ENCODE peak calls at places on chromosomes 13 and 19, in eight cellular contexts. One of them, this sample, is unnamed.

GRCh38 chr13:102680842-102681725 is 13.8 kb downstream of the METTL21C start:
- DNase-seq in activated CD4-positive, CD25-positive, alpha-beta regulatory T cell: no peak
- DNase-seq in activated CD4-positive, alpha-beta T cell treated with anti-CD3 and anti-CD28 coated beads for 1 hour: no peak
- DNase-seq in psoas muscle: no peak
- DNase-seq in iris pigment epithelial cell: peak; percentile 46
- DNase-seq in IMR-90: peak; percentile 30
- DNase-seq in neural crest cell: no peak
- DNase-seq in uterus: no peak
- DNase-seq in this sample: no peak

GRCh38 chr13:97364827-97365226 is 69.1 kb upstream of the RAP2A start:
- DNase-seq in IMR-90: no peak
- DNase-seq in psoas muscle: no peak
- DNase-seq in uterus: no peak
- DNase-seq in iris pigment epithelial cell: no peak
- DNase-seq in activated CD4-positive, alpha-beta T cell treated with anti-CD3 and anti-CD28 coated beads for 1 hour: no peak
- DNase-seq in neural crest cell: no peak
- DNase-seq in activated CD4-positive, CD25-positive, alpha-beta regulatory T cell: no peak
- DNase-seq in this sample: no peak

GRCh38 chr19:51689751-51690358 is 3.3 kb upstream of the SPACA6 start:
- DNase-seq in activated CD4-positive, alpha-beta T cell treated with anti-CD3 and anti-CD28 coated beads for 1 hour: no peak
- DNase-seq in iris pigment epithelial cell: peak; percentile 56
- DNase-seq in activated CD4-positive, CD25-positive, alpha-beta regulatory T cell: no peak
- DNase-seq in uterus: peak; percentile 65
- DNase-seq in neural crest cell: peak; percentile 74
- DNase-seq in psoas muscle: peak; percentile 66
- DNase-seq in IMR-90: no peak
- DNase-seq in this sample: no peak

GRCh38 chr19:55642153-55643002 is 1.1 kb upstream of the ZNF581 start:
- DNase-seq in activated CD4-positive, alpha-beta T cell treated with anti-CD3 and anti-CD28 coated beads for 1 hour: no peak
- DNase-seq in activated CD4-positive, CD25-positive, alpha-beta regulatory T cell: no peak
- DNase-seq in uterus: no peak
- DNase-seq in IMR-90: no peak
- DNase-seq in neural crest cell: no peak
- DNase-seq in psoas muscle: no peak
- DNase-seq in iris pigment epithelial cell: peak; percentile 51
- DNase-seq in this sample: no peak

GRCh38 chr19:41869374-41869955 is 7.6 kb upstream of the CD79A start:
- DNase-seq in activated CD4-positive, CD25-positive, alpha-beta regulatory T cell: no peak
- DNase-seq in psoas muscle: peak; percentile 33
- DNase-seq in uterus: no peak
- DNase-seq in activated CD4-positive, alpha-beta T cell treated with anti-CD3 and anti-CD28 coated beads for 1 hour: no peak
- DNase-seq in neural crest cell: no peak
- DNase-seq in IMR-90: no peak
- DNase-seq in iris pigment epithelial cell: no peak
- DNase-seq in this sample: no peak

GRCh38 chr13:76293346-76293745 is 592.9 kb downstream of the KCTD12 start:
- DNase-seq in iris pigment epithelial cell: peak; percentile 89
- DNase-seq in neural crest cell: no peak
- DNase-seq in activated CD4-positive, alpha-beta T cell treated with anti-CD3 and anti-CD28 coated beads for 1 hour: no peak
- DNase-seq in uterus: no peak
- DNase-seq in IMR-90: peak; percentile 75
- DNase-seq in activated CD4-positive, CD25-positive, alpha-beta regulatory T cell: no peak
- DNase-seq in psoas muscle: no peak
- DNase-seq in this sample: no peak

GRCh38 chr13:43232144-43232840 is 208.9 kb downstream of the DNAJC15 start:
- DNase-seq in activated CD4-positive, alpha-beta T cell treated with anti-CD3 and anti-CD28 coated beads for 1 hour: no peak
- DNase-seq in iris pigment epithelial cell: no peak
- DNase-seq in activated CD4-positive, CD25-positive, alpha-beta regulatory T cell: no peak
- DNase-seq in IMR-90: no peak
- DNase-seq in uterus: no peak
- DNase-seq in psoas muscle: no peak
- DNase-seq in neural crest cell: no peak
- DNase-seq in this sample: no peak

GRCh38 chr19:45450042-45450380 is 17.8 kb upstream of the FOSB start:
- DNase-seq in iris pigment epithelial cell: no peak
- DNase-seq in activated CD4-positive, alpha-beta T cell treated with anti-CD3 and anti-CD28 coated beads for 1 hour: no peak
- DNase-seq in IMR-90: no peak
- DNase-seq in psoas muscle: no peak
- DNase-seq in neural crest cell: no peak
- DNase-seq in activated CD4-positive, CD25-positive, alpha-beta regulatory T cell: no peak
- DNase-seq in uterus: no peak
- DNase-seq in this sample: no peak

GRCh38 chr13:100722517-100722916 is 47.9 kb upstream of the TMTC4 start:
- DNase-seq in neural crest cell: no peak
- DNase-seq in psoas muscle: no peak
- DNase-seq in activated CD4-positive, alpha-beta T cell treated with anti-CD3 and anti-CD28 coated beads for 1 hour: no peak
- DNase-seq in IMR-90: no peak
- DNase-seq in activated CD4-positive, CD25-positive, alpha-beta regulatory T cell: no peak
- DNase-seq in iris pigment epithelial cell: no peak
- DNase-seq in uterus: no peak
- DNase-seq in this sample: no peak

GRCh38 chr13:113812140-113813036 is 51.5 kb downstream of the GAS6 start:
- DNase-seq in psoas muscle: no peak
- DNase-seq in activated CD4-positive, CD25-positive, alpha-beta regulatory T cell: no peak
- DNase-seq in uterus: no peak
- DNase-seq in neural crest cell: no peak
- DNase-seq in IMR-90: no peak
- DNase-seq in activated CD4-positive, alpha-beta T cell treated with anti-CD3 and anti-CD28 coated beads for 1 hour: no peak
- DNase-seq in iris pigment epithelial cell: no peak
- DNase-seq in this sample: no peak

GRCh38 chr19:6092329-6093286 is 17.7 kb downstream of the RFX2 start:
- DNase-seq in activated CD4-positive, alpha-beta T cell treated with anti-CD3 and anti-CD28 coated beads for 1 hour: no peak
- DNase-seq in IMR-90: peak; percentile 88
- DNase-seq in psoas muscle: peak; percentile 87
- DNase-seq in neural crest cell: peak; percentile 57
- DNase-seq in activated CD4-positive, CD25-positive, alpha-beta regulatory T cell: no peak
- DNase-seq in iris pigment epithelial cell: peak; percentile 78
- DNase-seq in uterus: peak; percentile 74
- DNase-seq in this sample: peak; percentile 90

GRCh38 chr19:7266832-7267231 is 27.4 kb downstream of the INSR start:
- DNase-seq in neural crest cell: no peak
- DNase-seq in psoas muscle: peak; percentile 6
- DNase-seq in activated CD4-positive, alpha-beta T cell treated with anti-CD3 and anti-CD28 coated beads for 1 hour: no peak
- DNase-seq in activated CD4-positive, CD25-positive, alpha-beta regulatory T cell: no peak
- DNase-seq in uterus: no peak
- DNase-seq in iris pigment epithelial cell: no peak
- DNase-seq in IMR-90: no peak
- DNase-seq in this sample: no peak

GRCh38 chr19:1065606-1066109 is 1.3 kb upstream of the ARHGAP45 start:
- DNase-seq in neural crest cell: no peak
- DNase-seq in IMR-90: no peak
- DNase-seq in activated CD4-positive, CD25-positive, alpha-beta regulatory T cell: no peak
- DNase-seq in uterus: no peak
- DNase-seq in psoas muscle: no peak
- DNase-seq in activated CD4-positive, alpha-beta T cell treated with anti-CD3 and anti-CD28 coated beads for 1 hour: no peak
- DNase-seq in iris pigment epithelial cell: no peak
- DNase-seq in this sample: no peak

GRCh38 chr19:31223805-31224534 is 125.3 kb downstream of the TSHZ3 start:
- DNase-seq in psoas muscle: no peak
- DNase-seq in activated CD4-positive, CD25-positive, alpha-beta regulatory T cell: no peak
- DNase-seq in uterus: no peak
- DNase-seq in activated CD4-positive, alpha-beta T cell treated with anti-CD3 and anti-CD28 coated beads for 1 hour: no peak
- DNase-seq in neural crest cell: no peak
- DNase-seq in iris pigment epithelial cell: peak; percentile 93
- DNase-seq in IMR-90: peak; percentile 98
- DNase-seq in this sample: no peak

GRCh38 chr13:103046676-103047075 is 19.5 kb downstream of the SLC10A2 start:
- DNase-seq in neural crest cell: no peak
- DNase-seq in iris pigment epithelial cell: no peak
- DNase-seq in IMR-90: no peak
- DNase-seq in activated CD4-positive, alpha-beta T cell treated with anti-CD3 and anti-CD28 coated beads for 1 hour: no peak
- DNase-seq in uterus: no peak
- DNase-seq in psoas muscle: no peak
- DNase-seq in activated CD4-positive, CD25-positive, alpha-beta regulatory T cell: no peak
- DNase-seq in this sample: no peak

GRCh38 chr19:495440-496332 is 600 bp upstream of the MADCAM1 start:
- DNase-seq in psoas muscle: peak; percentile 54
- DNase-seq in activated CD4-positive, CD25-positive, alpha-beta regulatory T cell: no peak
- DNase-seq in uterus: no peak
- DNase-seq in iris pigment epithelial cell: no peak
- DNase-seq in activated CD4-positive, alpha-beta T cell treated with anti-CD3 and anti-CD28 coated beads for 1 hour: peak; percentile 22
- DNase-seq in IMR-90: peak; percentile 39
- DNase-seq in neural crest cell: peak; percentile 67
- DNase-seq in this sample: no peak

GRCh38 chr19:44050740-44051653 is 839 bp upstream of the ZNF223 start:
- DNase-seq in psoas muscle: no peak
- DNase-seq in activated CD4-positive, CD25-positive, alpha-beta regulatory T cell: no peak
- DNase-seq in iris pigment epithelial cell: peak; percentile 1
- DNase-seq in IMR-90: no peak
- DNase-seq in activated CD4-positive, alpha-beta T cell treated with anti-CD3 and anti-CD28 coated beads for 1 hour: no peak
- DNase-seq in neural crest cell: no peak
- DNase-seq in uterus: no peak
- DNase-seq in this sample: no peak

GRCh38 chr13:22127277-22128143 is 456.6 kb downstream of the FGF9 start:
- DNase-seq in psoas muscle: no peak
- DNase-seq in iris pigment epithelial cell: no peak
- DNase-seq in IMR-90: peak; percentile 24
- DNase-seq in activated CD4-positive, alpha-beta T cell treated with anti-CD3 and anti-CD28 coated beads for 1 hour: no peak
- DNase-seq in uterus: no peak
- DNase-seq in activated CD4-positive, CD25-positive, alpha-beta regulatory T cell: no peak
- DNase-seq in neural crest cell: no peak
- DNase-seq in this sample: no peak

GRCh38 chr13:50129065-50129922 is 114.0 kb downstream of the KCNRG start:
- DNase-seq in iris pigment epithelial cell: no peak
- DNase-seq in psoas muscle: peak; percentile 75
- DNase-seq in IMR-90: no peak
- DNase-seq in activated CD4-positive, alpha-beta T cell treated with anti-CD3 and anti-CD28 coated beads for 1 hour: no peak
- DNase-seq in neural crest cell: no peak
- DNase-seq in activated CD4-positive, CD25-positive, alpha-beta regulatory T cell: no peak
- DNase-seq in uterus: peak; percentile 49
- DNase-seq in this sample: peak; percentile 47

GRCh38 chr13:52356327-52356726 is 49.6 kb downstream of the THSD1 start:
- DNase-seq in uterus: no peak
- DNase-seq in activated CD4-positive, CD25-positive, alpha-beta regulatory T cell: no peak
- DNase-seq in neural crest cell: no peak
- DNase-seq in activated CD4-positive, alpha-beta T cell treated with anti-CD3 and anti-CD28 coated beads for 1 hour: no peak
- DNase-seq in iris pigment epithelial cell: peak; percentile 32
- DNase-seq in IMR-90: peak; percentile 57
- DNase-seq in psoas muscle: no peak
- DNase-seq in this sample: no peak

GRCh38 chr13:97892717-97893116 is 60.8 kb upstream of the IPO5 start:
- DNase-seq in IMR-90: peak; percentile 85
- DNase-seq in psoas muscle: no peak
- DNase-seq in neural crest cell: no peak
- DNase-seq in iris pigment epithelial cell: peak; percentile 67
- DNase-seq in activated CD4-positive, alpha-beta T cell treated with anti-CD3 and anti-CD28 coated beads for 1 hour: no peak
- DNase-seq in uterus: no peak
- DNase-seq in activated CD4-positive, CD25-positive, alpha-beta regulatory T cell: no peak
- DNase-seq in this sample: no peak

GRCh38 chr19:35731353-35731752 is 10.9 kb downstream of the IGFLR1 start:
- DNase-seq in activated CD4-positive, alpha-beta T cell treated with anti-CD3 and anti-CD28 coated beads for 1 hour: no peak
- DNase-seq in iris pigment epithelial cell: no peak
- DNase-seq in IMR-90: no peak
- DNase-seq in uterus: no peak
- DNase-seq in neural crest cell: no peak
- DNase-seq in activated CD4-positive, CD25-positive, alpha-beta regulatory T cell: no peak
- DNase-seq in psoas muscle: peak; percentile 30
- DNase-seq in this sample: no peak

GRCh38 chr19:17686592-17687042 is 1.5 kb downstream of the UNC13A start:
- DNase-seq in uterus: no peak
- DNase-seq in psoas muscle: peak; percentile 57
- DNase-seq in iris pigment epithelial cell: peak; percentile 10
- DNase-seq in activated CD4-positive, CD25-positive, alpha-beta regulatory T cell: no peak
- DNase-seq in activated CD4-positive, alpha-beta T cell treated with anti-CD3 and anti-CD28 coated beads for 1 hour: no peak
- DNase-seq in neural crest cell: peak; percentile 43
- DNase-seq in IMR-90: no peak
- DNase-seq in this sample: no peak

GRCh38 chr13:111318396-111318795 is 2.0 kb upstream of the TEX29 start:
- DNase-seq in uterus: no peak
- DNase-seq in psoas muscle: no peak
- DNase-seq in activated CD4-positive, alpha-beta T cell treated with anti-CD3 and anti-CD28 coated beads for 1 hour: no peak
- DNase-seq in neural crest cell: no peak
- DNase-seq in activated CD4-positive, CD25-positive, alpha-beta regulatory T cell: no peak
- DNase-seq in IMR-90: peak; percentile 9
- DNase-seq in iris pigment epithelial cell: no peak
- DNase-seq in this sample: peak; percentile 47

GRCh38 chr19:37719111-37719926 is at the start of gene ZNF607:
- DNase-seq in neural crest cell: peak; percentile 91
- DNase-seq in iris pigment epithelial cell: peak; percentile 87
- DNase-seq in activated CD4-positive, alpha-beta T cell treated with anti-CD3 and anti-CD28 coated beads for 1 hour: peak; percentile 71
- DNase-seq in psoas muscle: peak; percentile 92
- DNase-seq in activated CD4-positive, CD25-positive, alpha-beta regulatory T cell: peak; percentile 64
- DNase-seq in IMR-90: peak; percentile 84
- DNase-seq in uterus: peak; percentile 87
- DNase-seq in this sample: peak; percentile 81

GRCh38 chr13:113028336-113029060 is 59.5 kb downstream of the MCF2L start:
- DNase-seq in activated CD4-positive, CD25-positive, alpha-beta regulatory T cell: no peak
- DNase-seq in uterus: no peak
- DNase-seq in neural crest cell: no peak
- DNase-seq in activated CD4-positive, alpha-beta T cell treated with anti-CD3 and anti-CD28 coated beads for 1 hour: no peak
- DNase-seq in iris pigment epithelial cell: no peak
- DNase-seq in IMR-90: no peak
- DNase-seq in psoas muscle: no peak
- DNase-seq in this sample: no peak

GRCh38 chr13:20901668-20902437 is 693 bp downstream of the XPO4 start:
- DNase-seq in uterus: no peak
- DNase-seq in activated CD4-positive, CD25-positive, alpha-beta regulatory T cell: no peak
- DNase-seq in neural crest cell: peak; percentile 11
- DNase-seq in psoas muscle: peak; percentile 63
- DNase-seq in IMR-90: peak; percentile 13
- DNase-seq in activated CD4-positive, alpha-beta T cell treated with anti-CD3 and anti-CD28 coated beads for 1 hour: no peak
- DNase-seq in iris pigment epithelial cell: peak; percentile 60
- DNase-seq in this sample: no peak

GRCh38 chr13:25085125-25085742 is 10.7 kb upstream of the PABPC3 start:
- DNase-seq in activated CD4-positive, CD25-positive, alpha-beta regulatory T cell: no peak
- DNase-seq in activated CD4-positive, alpha-beta T cell treated with anti-CD3 and anti-CD28 coated beads for 1 hour: no peak
- DNase-seq in IMR-90: peak; percentile 26
- DNase-seq in neural crest cell: peak; percentile 38
- DNase-seq in psoas muscle: no peak
- DNase-seq in iris pigment epithelial cell: peak; percentile 54
- DNase-seq in uterus: no peak
- DNase-seq in this sample: no peak

GRCh38 chr13:28659611-28659970 is 661 bp downstream of the POMP start:
- DNase-seq in iris pigment epithelial cell: peak; percentile 84
- DNase-seq in uterus: no peak
- DNase-seq in psoas muscle: no peak
- DNase-seq in activated CD4-positive, alpha-beta T cell treated with anti-CD3 and anti-CD28 coated beads for 1 hour: no peak
- DNase-seq in activated CD4-positive, CD25-positive, alpha-beta regulatory T cell: no peak
- DNase-seq in IMR-90: peak; percentile 75
- DNase-seq in neural crest cell: no peak
- DNase-seq in this sample: no peak

GRCh38 chr19:4877753-4878490 is 10.5 kb upstream of the PLIN3 start:
- DNase-seq in neural crest cell: no peak
- DNase-seq in uterus: no peak
- DNase-seq in activated CD4-positive, alpha-beta T cell treated with anti-CD3 and anti-CD28 coated beads for 1 hour: no peak
- DNase-seq in psoas muscle: peak; percentile 94
- DNase-seq in activated CD4-positive, CD25-positive, alpha-beta regulatory T cell: no peak
- DNase-seq in iris pigment epithelial cell: no peak
- DNase-seq in IMR-90: no peak
- DNase-seq in this sample: peak; percentile 42

GRCh38 chr19:44924243-44924725 is 9.9 kb downstream of the APOC1 start:
- DNase-seq in neural crest cell: no peak
- DNase-seq in IMR-90: no peak
- DNase-seq in uterus: no peak
- DNase-seq in activated CD4-positive, CD25-positive, alpha-beta regulatory T cell: no peak
- DNase-seq in activated CD4-positive, alpha-beta T cell treated with anti-CD3 and anti-CD28 coated beads for 1 hour: no peak
- DNase-seq in iris pigment epithelial cell: no peak
- DNase-seq in psoas muscle: no peak
- DNase-seq in this sample: no peak

GRCh38 chr19:12952488-12953455 is 4.3 kb downstream of the GADD45GIP1 start:
- DNase-seq in iris pigment epithelial cell: peak; percentile 79
- DNase-seq in neural crest cell: no peak
- DNase-seq in IMR-90: peak; percentile 88
- DNase-seq in psoas muscle: no peak
- DNase-seq in uterus: no peak
- DNase-seq in activated CD4-positive, CD25-positive, alpha-beta regulatory T cell: no peak
- DNase-seq in activated CD4-positive, alpha-beta T cell treated with anti-CD3 and anti-CD28 coated beads for 1 hour: no peak
- DNase-seq in this sample: no peak

GRCh38 chr13:29901714-29902631 is 51.6 kb upstream of the UBL3 start:
- DNase-seq in psoas muscle: peak; percentile 58
- DNase-seq in uterus: peak; percentile 57
- DNase-seq in activated CD4-positive, alpha-beta T cell treated with anti-CD3 and anti-CD28 coated beads for 1 hour: no peak
- DNase-seq in neural crest cell: no peak
- DNase-seq in IMR-90: peak; percentile 97
- DNase-seq in activated CD4-positive, CD25-positive, alpha-beta regulatory T cell: no peak
- DNase-seq in iris pigment epithelial cell: peak; percentile 98
- DNase-seq in this sample: no peak

GRCh38 chr13:105956891-105957290 is 578.6 kb downstream of the EFNB2 start:
- DNase-seq in iris pigment epithelial cell: no peak
- DNase-seq in IMR-90: no peak
- DNase-seq in activated CD4-positive, CD25-positive, alpha-beta regulatory T cell: no peak
- DNase-seq in activated CD4-positive, alpha-beta T cell treated with anti-CD3 and anti-CD28 coated beads for 1 hour: no peak
- DNase-seq in uterus: no peak
- DNase-seq in neural crest cell: no peak
- DNase-seq in psoas muscle: no peak
- DNase-seq in this sample: no peak

This sample was measured in tibial artery.